ENCODE peak calls at places on chromosomes 11 and 22, in seven cellular contexts. B, L, W, R, Z, C and G are unnamed samples.

GRCh38 chr11:122317337-122317736 is 201.3 kb upstream of the BLID start:
- DNase-seq in R (no peak), Z (no peak), C (no peak), B (no peak), L (no peak), W (no peak), G (peak; percentile 77)

GRCh38 chr11:67280341-67280790 is 8.7 kb upstream of the ANKRD13D start:
- DNase-seq in C (no peak), B (no peak), W (no peak), R (no peak), L (peak; percentile 21), Z (no peak), G (no peak)

GRCh38 chr11:115147243-115147807 is 356.9 kb downstream of the CADM1 start:
- DNase-seq in Z (no peak), L (no peak), W (no peak), R (no peak), B (no peak), C (no peak), G (no peak)

GRCh38 chr11:62487698-62488551 is 58.7 kb downstream of the AHNAK start:
- DNase-seq in R (no peak), B (no peak), W (no peak), C (no peak), Z (no peak), L (no peak), G (no peak)

GRCh38 chr11:45723421-45723820 is 58.0 kb upstream of the CHST1 start:
- DNase-seq in C (no peak), R (no peak), W (no peak), B (no peak), L (no peak), Z (no peak), G (no peak)

GRCh38 chr11:110311783-110312578 is 15.6 kb upstream of the RDX start:
- DNase-seq in C (no peak), B (no peak), Z (no peak), L (no peak), W (no peak), R (no peak), G (peak; percentile 65)

GRCh38 chr11:11580012-11580411 is 41.8 kb downstream of the GALNT18 start:
- DNase-seq in C (no peak), W (peak; percentile 63), R (no peak), B (no peak), L (no peak), Z (no peak), G (no peak)

GRCh38 chr11:75107187-75107586 is 10.5 kb upstream of the OR2AT4 start:
- DNase-seq in B (no peak), C (no peak), L (no peak), W (no peak), Z (no peak), R (no peak), G (peak; percentile 43)

GRCh38 chr22:45688606-45689080 is 17.0 kb downstream of the ATXN10 start:
- DNase-seq in Z (no peak), L (no peak), R (no peak), W (peak; percentile 60), C (no peak), B (no peak), G (peak; percentile 88)

GRCh38 chr22:35230839-35231584 is 26.3 kb upstream of the HMGXB4 start:
- DNase-seq in W (no peak), R (no peak), B (no peak), L (no peak), C (no peak), Z (no peak), G (no peak)

GRCh38 chr11:64245401-64245796 is 1.3 kb downstream of the PPP1R14B start:
- DNase-seq in R (no peak), Z (peak; percentile 31), B (no peak), C (peak; percentile 13), W (peak; percentile 68), L (no peak), G (no peak)

GRCh38 chr11:16773981-16774710 is 35.7 kb downstream of the C11orf58 start:
- DNase-seq in W (no peak), Z (no peak), B (no peak), C (no peak), L (no peak), R (no peak), G (no peak)

GRCh38 chr11:9664276-9665171 is 647 bp downstream of the SWAP70 start:
- DNase-seq in R (peak; percentile 2), B (peak; percentile 26), C (no peak), Z (peak; percentile 6), L (no peak), W (peak; percentile 59), G (peak; percentile 78)